ENCODE peak calls at places on chromosomes 7 and 10, in eight cellular contexts. One of them, this sample, is unnamed.

GRCh38 chr10:94747838-94748237 is 14.6 kb upstream of the CYP2C19 start:
- DNase-seq in cardiac muscle cell: no peak
- DNase-seq in B cell: no peak
- DNase-seq in mucosa of descending colon: no peak
- DNase-seq in psoas muscle: no peak
- DNase-seq in colonic mucosa: no peak
- DNase-seq in CD4-positive, alpha-beta T cell: no peak
- DNase-seq in astrocyte: no peak
- DNase-seq in this sample: no peak

GRCh38 chr10:112767156-112767555 is 182.9 kb upstream of the TCF7L2 start:
- DNase-seq in colonic mucosa: no peak
- DNase-seq in astrocyte: no peak
- DNase-seq in CD4-positive, alpha-beta T cell: no peak
- DNase-seq in mucosa of descending colon: no peak
- DNase-seq in cardiac muscle cell: no peak
- DNase-seq in psoas muscle: no peak
- DNase-seq in B cell: no peak
- DNase-seq in this sample: no peak

GRCh38 chr10:130804281-130804680 is 507.2 kb downstream of the TCERG1L start:
- DNase-seq in astrocyte: no peak
- DNase-seq in mucosa of descending colon: no peak
- DNase-seq in psoas muscle: no peak
- DNase-seq in B cell: no peak
- DNase-seq in CD4-positive, alpha-beta T cell: no peak
- DNase-seq in colonic mucosa: no peak
- DNase-seq in cardiac muscle cell: no peak
- DNase-seq in this sample: no peak

GRCh38 chr7:47326220-47326619 is 255.7 kb downstream of the TNS3 start:
- DNase-seq in psoas muscle: no peak
- DNase-seq in astrocyte: peak
- DNase-seq in cardiac muscle cell: peak
- DNase-seq in colonic mucosa: no peak
- DNase-seq in B cell: no peak
- DNase-seq in CD4-positive, alpha-beta T cell: no peak
- DNase-seq in mucosa of descending colon: no peak
- DNase-seq in this sample: no peak

GRCh38 chr7:39270018-39270417 is 292.3 kb downstream of the POU6F2 start:
- DNase-seq in cardiac muscle cell: no peak
- DNase-seq in CD4-positive, alpha-beta T cell: no peak
- DNase-seq in astrocyte: no peak
- DNase-seq in psoas muscle: no peak
- DNase-seq in mucosa of descending colon: no peak
- DNase-seq in B cell: no peak
- DNase-seq in colonic mucosa: no peak
- DNase-seq in this sample: no peak

GRCh38 chr10:121579656-121580055 is 18.6 kb downstream of the FGFR2 start:
- DNase-seq in cardiac muscle cell: no peak
- DNase-seq in CD4-positive, alpha-beta T cell: no peak
- DNase-seq in psoas muscle: no peak
- DNase-seq in mucosa of descending colon: no peak
- DNase-seq in B cell: no peak
- DNase-seq in colonic mucosa: no peak
- DNase-seq in astrocyte: no peak
- DNase-seq in this sample: no peak

GRCh38 chr10:116170815-116171250 is 102.2 kb downstream of the GFRA1 start:
- DNase-seq in CD4-positive, alpha-beta T cell: no peak
- DNase-seq in astrocyte: peak
- DNase-seq in psoas muscle: no peak
- DNase-seq in colonic mucosa: no peak
- DNase-seq in mucosa of descending colon: no peak
- DNase-seq in B cell: no peak
- DNase-seq in cardiac muscle cell: peak
- DNase-seq in this sample: no peak

GRCh38 chr7:132162745-132163144 is 413.5 kb downstream of the PLXNA4 start:
- DNase-seq in B cell: no peak
- DNase-seq in psoas muscle: no peak
- DNase-seq in mucosa of descending colon: no peak
- DNase-seq in colonic mucosa: no peak
- DNase-seq in cardiac muscle cell: no peak
- DNase-seq in CD4-positive, alpha-beta T cell: no peak
- DNase-seq in astrocyte: no peak
- DNase-seq in this sample: no peak

GRCh38 chr10:110462308-110463095 is 35.2 kb upstream of the DUSP5 start:
- DNase-seq in cardiac muscle cell: no peak
- DNase-seq in CD4-positive, alpha-beta T cell: no peak
- DNase-seq in astrocyte: no peak
- DNase-seq in B cell: no peak
- DNase-seq in psoas muscle: no peak
- DNase-seq in mucosa of descending colon: no peak
- DNase-seq in colonic mucosa: no peak
- DNase-seq in this sample: no peak

GRCh38 chr7:158782638-158783490 is 46.4 kb downstream of the ESYT2 start:
- DNase-seq in cardiac muscle cell: peak
- DNase-seq in CD4-positive, alpha-beta T cell: no peak
- DNase-seq in mucosa of descending colon: peak
- DNase-seq in psoas muscle: peak
- DNase-seq in astrocyte: no peak
- DNase-seq in colonic mucosa: no peak
- DNase-seq in B cell: no peak
- DNase-seq in this sample: peak
- TF ChIP-seq CTCF in cardiac muscle cell: peak
- TF ChIP-seq CTCF in CD4-positive, alpha-beta T cell: no peak
- TF ChIP-seq CTCF in mucosa of descending colon: no peak
- TF ChIP-seq CTCF in psoas muscle: peak
- TF ChIP-seq CTCF in astrocyte: no peak
- TF ChIP-seq CTCF in colonic mucosa: no peak
- TF ChIP-seq CTCF in B cell: no peak
- TF ChIP-seq CTCF in this sample: no peak

GRCh38 chr10:5509236-5509635 is 9.9 kb upstream of the CALML5 start:
- DNase-seq in cardiac muscle cell: no peak
- DNase-seq in mucosa of descending colon: no peak
- DNase-seq in colonic mucosa: no peak
- DNase-seq in psoas muscle: peak
- DNase-seq in CD4-positive, alpha-beta T cell: no peak
- DNase-seq in astrocyte: no peak
- DNase-seq in B cell: no peak
- DNase-seq in this sample: no peak
- TF ChIP-seq CTCF in cardiac muscle cell: no peak
- TF ChIP-seq CTCF in mucosa of descending colon: no peak
- TF ChIP-seq CTCF in colonic mucosa: no peak
- TF ChIP-seq CTCF in psoas muscle: no peak
- TF ChIP-seq CTCF in CD4-positive, alpha-beta T cell: no peak
- TF ChIP-seq CTCF in astrocyte: no peak
- TF ChIP-seq CTCF in B cell: no peak
- TF ChIP-seq CTCF in this sample: no peak

GRCh38 chr7:157239571-157240270 is 97.1 kb upstream of the DNAJB6 start:
- DNase-seq in mucosa of descending colon: no peak
- DNase-seq in astrocyte: no peak
- DNase-seq in cardiac muscle cell: no peak
- DNase-seq in B cell: no peak
- DNase-seq in CD4-positive, alpha-beta T cell: no peak
- DNase-seq in psoas muscle: no peak
- DNase-seq in colonic mucosa: no peak
- DNase-seq in this sample: no peak
- TF ChIP-seq CTCF in mucosa of descending colon: no peak
- TF ChIP-seq CTCF in astrocyte: no peak
- TF ChIP-seq CTCF in cardiac muscle cell: no peak
- TF ChIP-seq CTCF in B cell: no peak
- TF ChIP-seq CTCF in CD4-positive, alpha-beta T cell: no peak
- TF ChIP-seq CTCF in psoas muscle: no peak
- TF ChIP-seq CTCF in colonic mucosa: no peak
- TF ChIP-seq CTCF in this sample: no peak

GRCh38 chr7:76065016-76065612 is 17.2 kb downstream of the MDH2 start:
- DNase-seq in CD4-positive, alpha-beta T cell: no peak
- DNase-seq in colonic mucosa: no peak
- DNase-seq in cardiac muscle cell: no peak
- DNase-seq in psoas muscle: no peak
- DNase-seq in B cell: no peak
- DNase-seq in mucosa of descending colon: no peak
- DNase-seq in astrocyte: no peak
- DNase-seq in this sample: no peak

GRCh38 chr7:76071316-76072242 is 23.7 kb downstream of the MDH2 start:
- DNase-seq in psoas muscle: no peak
- DNase-seq in cardiac muscle cell: peak
- DNase-seq in astrocyte: no peak
- DNase-seq in CD4-positive, alpha-beta T cell: no peak
- DNase-seq in colonic mucosa: no peak
- DNase-seq in mucosa of descending colon: no peak
- DNase-seq in B cell: no peak
- DNase-seq in this sample: no peak

GRCh38 chr7:76072243-76073148 is 24.6 kb downstream of the MDH2 start:
- DNase-seq in colonic mucosa: no peak
- DNase-seq in psoas muscle: no peak
- DNase-seq in astrocyte: no peak
- DNase-seq in B cell: no peak
- DNase-seq in cardiac muscle cell: no peak
- DNase-seq in mucosa of descending colon: no peak
- DNase-seq in CD4-positive, alpha-beta T cell: no peak
- DNase-seq in this sample: no peak

GRCh38 chr7:76066716-76067503 is 19.0 kb downstream of the MDH2 start:
- DNase-seq in psoas muscle: no peak
- DNase-seq in cardiac muscle cell: no peak
- DNase-seq in colonic mucosa: no peak
- DNase-seq in astrocyte: no peak
- DNase-seq in mucosa of descending colon: no peak
- DNase-seq in CD4-positive, alpha-beta T cell: no peak
- DNase-seq in B cell: no peak
- DNase-seq in this sample: no peak

GRCh38 chr7:76069238-76069638 is 21.3 kb downstream of the MDH2 start:
- DNase-seq in B cell: peak
- DNase-seq in mucosa of descending colon: peak
- DNase-seq in psoas muscle: peak
- DNase-seq in CD4-positive, alpha-beta T cell: no peak
- DNase-seq in colonic mucosa: peak
- DNase-seq in astrocyte: peak
- DNase-seq in cardiac muscle cell: peak
- DNase-seq in this sample: no peak
- TF ChIP-seq CTCF in B cell: no peak
- TF ChIP-seq CTCF in mucosa of descending colon: no peak
- TF ChIP-seq CTCF in psoas muscle: peak
- TF ChIP-seq CTCF in CD4-positive, alpha-beta T cell: no peak
- TF ChIP-seq CTCF in colonic mucosa: no peak
- TF ChIP-seq CTCF in astrocyte: peak
- TF ChIP-seq CTCF in cardiac muscle cell: peak
- TF ChIP-seq CTCF in this sample: no peak